ENCODE peak calls at places on chromosomes 16 and 17, in nine cellular contexts. J, G, Q, Z, W, T, A, H and D are unnamed samples.

GRCh38 chr17:48609754-48610281 is 999 bp downstream of the HOXB7 start:
- DNase-seq in Z (no peak), A (no peak), W (peak), H (no peak), T (no peak), Q (no peak), G (no peak), J (no peak), D (no peak)

GRCh38 chr16:76583466-76583865 is 306.3 kb downstream of the CNTNAP4 start:
- DNase-seq in W (peak), A (no peak), Z (no peak), Q (no peak), T (no peak), J (no peak), G (peak), H (no peak), D (no peak)

GRCh38 chr17:72349508-72350472 is 229.0 kb downstream of the SOX9 start:
- DNase-seq in Q (no peak), G (no peak), Z (no peak), W (peak), A (no peak), H (no peak), J (no peak), T (no peak), D (no peak)

GRCh38 chr16:88649924-88650748 is 717 bp downstream of the CYBA start:
- DNase-seq in J (no peak), G (peak), W (peak), H (no peak), T (no peak), Q (no peak), Z (no peak), A (peak), D (no peak)

GRCh38 chr17:82788206-82789001 is 36.5 kb downstream of the TBCD start:
- DNase-seq in J (no peak), Q (no peak), W (no peak), H (no peak), A (no peak), T (no peak), Z (no peak), G (no peak), D (no peak)

GRCh38 chr16:89113661-89114060 is 20.0 kb downstream of the ACSF3 start:
- DNase-seq in T (no peak), Z (no peak), A (no peak), G (no peak), J (no peak), H (no peak), W (no peak), Q (no peak), D (no peak)

GRCh38 chr17:45889579-45889978 is 4.8 kb upstream of the MAPT start:
- DNase-seq in H (no peak), W (peak), A (no peak), J (no peak), Z (no peak), T (no peak), G (no peak), Q (no peak), D (no peak)

GRCh38 chr16:57976331-57976796 is 5.4 kb upstream of the CNGB1 start:
- DNase-seq in J (no peak), G (no peak), A (no peak), H (no peak), W (no peak), Z (peak), Q (no peak), T (no peak), D (no peak)

GRCh38 chr17:628507-628941 is 86.1 kb downstream of the VPS53 start:
- DNase-seq in Q (no peak), A (no peak), T (no peak), H (no peak), Z (no peak), W (no peak), J (no peak), G (no peak), D (no peak)

GRCh38 chr17:39212841-39213480 is 12.8 kb downstream of the STAC2 start:
- DNase-seq in T (no peak), H (no peak), Q (no peak), Z (no peak), G (no peak), W (peak), J (no peak), A (no peak), D (no peak)

GRCh38 chr16:71421911-71422310 is 19.9 kb downstream of the TLE7 start:
- DNase-seq in T (no peak), Z (peak), W (peak), Q (no peak), G (no peak), A (peak), H (no peak), J (peak), D (peak)

GRCh38 chr17:73800893-73801292 is 156.6 kb upstream of the SDK2 start:
- DNase-seq in Z (no peak), J (no peak), Q (no peak), W (peak), H (no peak), A (no peak), T (no peak), G (no peak), D (no peak)

GRCh38 chr16:679808-680624 is at the start of gene STUB1:
- DNase-seq in Z (peak), J (peak), G (peak), H (peak), A (peak), W (peak), Q (peak), T (peak), D (peak)

GRCh38 chr16:85033153-85033552 is 5.6 kb downstream of the KIAA0513 start:
- DNase-seq in Z (no peak), Q (no peak), J (no peak), G (no peak), T (no peak), H (no peak), W (peak), A (no peak), D (no peak)

GRCh38 chr17:52666264-52666663 is 507.8 kb upstream of the CA10 start:
- DNase-seq in Z (no peak), H (no peak), G (no peak), W (no peak), T (no peak), J (no peak), A (no peak), Q (no peak), D (no peak)

GRCh38 chr17:68587847-68588246 is 13.3 kb downstream of the FAM20A start:
- DNase-seq in G (no peak), Z (no peak), J (no peak), A (no peak), Q (no peak), T (no peak), W (no peak), H (no peak), D (no peak)

GRCh38 chr17:17421346-17422216 is 55.2 kb upstream of the MED9 start:
- DNase-seq in W (no peak), G (no peak), T (no peak), Z (no peak), Q (no peak), H (no peak), J (no peak), A (no peak), D (no peak)

GRCh38 chr17:7249219-7249618 is 2.3 kb downstream of the CTDNEP1 start:
- DNase-seq in W (no peak), J (no peak), G (no peak), H (no peak), Q (no peak), Z (no peak), A (no peak), T (no peak), D (no peak)

GRCh38 chr16:86300746-86301480 is 209.4 kb upstream of the FOXF1 start:
- DNase-seq in A (no peak), T (no peak), Z (no peak), J (no peak), Q (no peak), H (peak), G (no peak), W (no peak), D (no peak)

GRCh38 chr16:30088237-30088831 is 3.4 kb downstream of the TBX6 start:
- DNase-seq in Z (no peak), H (no peak), J (no peak), T (no peak), Q (no peak), W (no peak), G (no peak), A (no peak), D (no peak)

GRCh38 chr17:42311240-42312034 is 23.1 kb downstream of the STAT5A start:
- DNase-seq in Z (no peak), G (peak), W (no peak), J (no peak), H (no peak), T (no peak), Q (no peak), A (peak), D (no peak)

GRCh38 chr16:17476414-17477259 is 5.9 kb upstream of the XYLT1 start:
- DNase-seq in Q (peak), W (peak), J (peak), A (peak), G (no peak), H (peak), T (no peak), Z (peak), D (peak)

GRCh38 chr17:73546770-73547345 is 97.4 kb downstream of the SDK2 start:
- DNase-seq in G (no peak), H (no peak), A (peak), Q (peak), J (no peak), Z (peak), W (peak), T (no peak), D (no peak)

GRCh38 chr17:29933379-29933778 is 3.4 kb upstream of the SSH2 start:
- DNase-seq in H (peak), G (no peak), Q (no peak), J (peak), A (no peak), T (no peak), Z (no peak), W (peak), D (peak)

GRCh38 chr16:15811778-15812750 is 44.8 kb downstream of the MYH11 start:
- DNase-seq in T (no peak), G (no peak), H (no peak), Q (no peak), Z (peak), W (peak), J (no peak), A (no peak), D (no peak)

GRCh38 chr16:77943770-77944169 is 78.6 kb upstream of the CLEC3A start:
- DNase-seq in Z (no peak), Q (no peak), H (no peak), J (no peak), W (peak), A (no peak), T (no peak), G (no peak), D (no peak)

GRCh38 chr16:24336491-24336890 is 80.4 kb downstream of the CACNG3 start:
- DNase-seq in J (no peak), A (no peak), T (no peak), Q (no peak), W (no peak), Z (no peak), H (no peak), G (no peak), D (no peak)

GRCh38 chr17:73506470-73507435 is 137.5 kb downstream of the SDK2 start:
- DNase-seq in G (no peak), H (no peak), Q (no peak), A (no peak), T (no peak), W (peak), J (no peak), Z (no peak), D (no peak)

GRCh38 chr17:54992797-54993639 is 24.5 kb downstream of the STXBP4 start:
- DNase-seq in A (no peak), T (no peak), H (peak), Q (no peak), J (peak), Z (peak), W (peak), G (no peak), D (peak)

GRCh38 chr16:2205967-2206313 is 686 bp downstream of the MLST8 start:
- DNase-seq in W (no peak), Q (no peak), Z (no peak), A (no peak), T (no peak), G (no peak), J (no peak), H (no peak), D (no peak)

GRCh38 chr17:49218941-49219913 is 8.7 kb downstream of the ABI3 start:
- DNase-seq in W (peak), J (no peak), G (no peak), A (peak), Q (no peak), T (no peak), Z (no peak), H (no peak), D (no peak)

GRCh38 chr16:20760346-20760745 is 3.5 kb upstream of the ACSM3 start:
- DNase-seq in A (no peak), J (no peak), T (no peak), Z (no peak), W (no peak), G (no peak), H (no peak), Q (no peak), D (no peak)

GRCh38 chr17:3956558-3956957 is 7.7 kb downstream of the ATP2A3 start:
- DNase-seq in T (no peak), W (no peak), Z (no peak), J (no peak), Q (no peak), H (no peak), A (peak), G (no peak), D (no peak)